ENCODE peak calls at places on chromosomes 11 and 22, in six cellular contexts. H, N, I, S, W and L are unnamed samples.

GRCh38 chr11:116787786-116788486 is at the start of gene ZPR1:
- DNase-seq in N (peak; percentile 68), H (peak; percentile 63), W (peak; percentile 93), S (peak; percentile 88), I (peak; percentile 79), L (peak; percentile 68)

GRCh38 chr11:64933935-64934693 is 1.6 kb downstream of the GPHA2 start:
- DNase-seq in S (no peak), H (no peak), N (no peak), I (no peak), W (no peak), L (no peak)

GRCh38 chr11:105862736-105863367 is 159.2 kb downstream of the MSANTD4 start:
- DNase-seq in H (peak; percentile 81), I (no peak), W (no peak), S (no peak), N (no peak), L (no peak)

GRCh38 chr11:46207270-46207669 is 70.2 kb upstream of the CREB3L1 start:
- DNase-seq in H (no peak), S (no peak), W (no peak), N (no peak), I (no peak), L (no peak)

GRCh38 chr11:68014157-68014965 is 4.2 kb downstream of the ALDH3B1 start:
- DNase-seq in W (peak; percentile 92), H (peak; percentile 94), N (peak; percentile 98), I (peak; percentile 57), S (no peak), L (no peak)

GRCh38 chr11:134452026-134452848 is 40.2 kb upstream of the B3GAT1 start:
- DNase-seq in I (no peak), S (no peak), N (no peak), H (no peak), W (no peak), L (no peak)

GRCh38 chr11:11589385-11589890 is 32.4 kb downstream of the GALNT18 start:
- DNase-seq in H (no peak), S (no peak), N (no peak), I (no peak), W (no peak), L (no peak)

GRCh38 chr22:44524806-44525205 is 26.8 kb upstream of the RTL6 start:
- DNase-seq in W (no peak), I (no peak), S (no peak), H (no peak), N (no peak), L (no peak)

GRCh38 chr11:21975242-21975641 is 217.6 kb upstream of the ANO5 start:
- DNase-seq in W (no peak), H (no peak), S (no peak), N (no peak), I (no peak), L (no peak)

GRCh38 chr11:64558065-64558745 is 32.8 kb upstream of the SLC22A12 start:
- DNase-seq in I (no peak), W (no peak), S (no peak), H (no peak), N (no peak), L (no peak)

GRCh38 chr11:69588270-69588669 is 52.7 kb upstream of the CCND1 start:
- DNase-seq in S (no peak), N (no peak), W (no peak), I (no peak), H (peak; percentile 57), L (no peak)

GRCh38 chr11:123363556-123363955 is 66.5 kb upstream of the GRAMD1B start:
- DNase-seq in N (no peak), I (no peak), W (no peak), H (no peak), S (peak; percentile 20), L (no peak)

GRCh38 chr11:123362941-123363340 is 67.1 kb upstream of the GRAMD1B start:
- DNase-seq in I (no peak), N (no peak), S (no peak), H (no peak), W (no peak), L (no peak)

GRCh38 chr11:123364145-123364544 is 65.9 kb upstream of the GRAMD1B start:
- DNase-seq in N (no peak), H (no peak), S (no peak), I (no peak), W (no peak), L (no peak)

GRCh38 chr11:123365955-123366354 is 64.1 kb upstream of the GRAMD1B start:
- DNase-seq in N (no peak), I (no peak), W (no peak), H (no peak), S (no peak), L (no peak)

GRCh38 chr11:123366924-123367323 is 63.1 kb upstream of the GRAMD1B start:
- DNase-seq in S (no peak), H (no peak), W (no peak), N (no peak), I (no peak), L (no peak)
- H3K36me3 ChIP-seq in S (no peaks in the 10 kb centered on the region), H (no peaks in the 10 kb centered on the region), W (no peaks in the 10 kb centered on the region), N (no peaks in the 10 kb centered on the region), I (no peaks in the 10 kb centered on the region), L (no peaks in the 10 kb centered on the region)

DNA sequence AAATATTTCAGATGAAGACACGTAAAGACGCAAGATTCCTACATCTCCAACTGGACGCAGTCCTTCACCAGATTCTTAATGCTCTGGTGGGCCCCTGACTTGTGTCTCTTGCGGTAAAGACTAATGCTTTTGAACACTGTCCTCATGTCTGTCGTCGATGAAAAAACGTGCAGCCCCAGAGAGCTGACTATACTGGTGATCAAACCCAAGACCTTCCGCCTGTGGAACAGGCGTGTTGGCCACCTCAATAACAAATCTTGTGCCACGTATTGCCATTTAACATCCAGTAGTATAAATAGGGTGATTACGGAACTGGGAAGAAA is 45.5 kb downstream of the OR4D9 start:
- DNase-seq in I (no peak), S (no peak), H (no peak), N (peak; percentile 34), W (no peak), L (peak; percentile 64)
- H3K4me3 ChIP-seq in I (no peak overlapping the region), S (peak overlapping the region; percentile 66), H (peak overlapping the region; percentile 66), N (peak overlapping the region; percentile 62), W (peak overlapping the region; percentile 45), L (peak overlapping the region; percentile 65)

DNA sequence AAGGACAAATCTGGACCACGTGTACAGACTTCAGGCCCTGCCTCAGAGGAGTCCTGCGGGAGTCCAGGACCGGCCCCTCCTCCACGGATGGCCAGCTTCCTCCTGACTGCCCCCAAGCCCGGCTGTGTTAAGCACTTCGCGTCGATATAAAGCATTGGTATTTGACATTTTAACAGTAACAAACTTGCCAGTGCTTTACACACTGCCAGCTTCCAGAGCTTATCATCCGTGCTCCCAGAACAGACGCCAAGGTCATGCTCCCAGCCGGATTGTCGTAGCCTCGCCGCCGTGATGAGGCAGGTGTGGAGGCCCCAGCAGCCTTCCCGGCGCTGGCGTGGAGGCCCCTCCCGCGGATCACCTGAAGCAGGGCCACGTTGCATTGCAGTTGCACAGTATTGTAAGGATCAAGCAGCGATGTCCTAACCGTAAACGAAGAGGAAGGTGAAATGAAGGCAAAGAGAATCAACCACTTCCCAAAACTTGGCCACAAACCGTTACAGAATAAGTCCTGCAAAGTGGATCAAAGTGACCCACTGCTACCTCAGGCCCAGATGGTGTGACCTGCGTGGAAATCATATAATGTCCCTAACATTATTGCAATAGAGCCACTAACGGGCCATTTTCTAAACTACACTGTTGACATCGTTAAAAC is 51.7 kb downstream of the CERK start:
- DNase-seq in N (no peak), S (peak; percentile 62), I (no peak), H (no peak), W (no peak), L (no peak)
- H3K4me1 ChIP-seq in N (no peaks in the 10 kb centered on the region), S (peaks cover 74% of the 10 kb centered on the region), I (peaks cover 7% of the 10 kb centered on the region), H (no peaks in the 10 kb centered on the region), W (peaks cover 24% of the 10 kb centered on the region), L (no peaks in the 10 kb centered on the region)

GRCh38 chr11:130137999-130138398 is 21.6 kb upstream of the ST14 start:
- DNase-seq in W (no peak), S (no peak), H (no peak), I (no peak), N (no peak), L (no peak)
- H3K36me3 ChIP-seq in W (peaks cover 98% of the 10 kb centered on the region), S (peaks cover 67% of the 10 kb centered on the region), H (peaks cover 10% of the 10 kb centered on the region), I (no peaks in the 10 kb centered on the region), N (peaks cover 12% of the 10 kb centered on the region), L (no peaks in the 10 kb centered on the region)